ENCODE peak calls at places on chromosomes 1 and 21, in ten cellular contexts. J is right cardiac atrium; X is ureter; H is HTR-8/SVneo; P is activated T-helper 2 cell treated with anti-CD3 and anti-CD28 coated beads, Interferon-gamma antibody, Interleukin-2, Interleukin-4, amounts not matched to agents 10 μg/mL and 5 μg/mL and 100 μg/mL, durations not matched to agents 14 hours and 24 hours and 36 hours; C is EL; Z is SHP77; F is skeletal muscle cell; G is GM06990; V is iPS-NIHi11. A is an unnamed sample.

GRCh38 chr1:39886757-39887231 is 3.5 kb upstream of the TRIT1 start:
- DNase-seq in J (no peak), V (no peak), P (no peak), H (no peak), G (no peak), Z (no peak), X (no peak), F (no peak), C (no peak), A (no peak)

GRCh38 chr1:220249522-220249921 is 22.7 kb downstream of the RAB3GAP2 start:
- DNase-seq in C (no peak), P (no peak), J (no peak), H (no peak), V (no peak), F (no peak), X (no peak), G (no peak), Z (no peak), A (no peak)

GRCh38 chr1:70169018-70169839 is 36.1 kb downstream of the LRRC40 start:
- DNase-seq in F (no peak), X (no peak), Z (no peak), P (no peak), J (no peak), C (no peak), H (no peak), V (no peak), G (no peak), A (no peak)

GRCh38 chr1:48033495-48034050 is 36.4 kb upstream of the TRABD2B start:
- DNase-seq in J (no peak), X (no peak), V (no peak), G (no peak), F (no peak), P (no peak), H (no peak), Z (no peak), C (no peak), A (no peak)

GRCh38 chr1:198943484-198943883 is 304.6 kb downstream of the PTPRC start:
- DNase-seq in P (no peak), F (no peak), H (no peak), C (no peak), V (no peak), G (no peak), X (no peak), J (no peak), Z (no peak), A (no peak)

GRCh38 chr1:119160435-119160834 is 20.0 kb upstream of the WARS2 start:
- DNase-seq in X (no peak), V (no peak), Z (no peak), G (no peak), P (no peak), F (peak), H (no peak), C (no peak), J (no peak), A (no peak)

GRCh38 chr1:182762536-182762935 is 27.0 kb upstream of the NPL start:
- DNase-seq in C (no peak), F (no peak), Z (no peak), J (no peak), H (no peak), X (no peak), G (no peak), P (no peak), V (no peak), A (no peak)

GRCh38 chr21:31556662-31557061 is 102.8 kb upstream of the SOD1 start:
- DNase-seq in C (no peak), Z (no peak), J (no peak), H (no peak), P (no peak), F (no peak), X (no peak), V (no peak), G (no peak), A (no peak)

GRCh38 chr1:177181280-177181630 is 10.5 kb downstream of the BRINP2 start:
- DNase-seq in X (no peak), G (no peak), F (no peak), J (peak), P (no peak), V (peak), C (no peak), H (no peak), Z (no peak), A (no peak)

GRCh38 chr21:44985441-44986401 is 45.9 kb downstream of the SLX9 start:
- DNase-seq in V (no peak), X (no peak), C (no peak), Z (no peak), P (no peak), F (no peak), G (no peak), H (no peak), J (peak), A (no peak)

GRCh38 chr1:5979536-5980313 is 12.5 kb downstream of the NPHP4 start:
- DNase-seq in P (no peak), G (no peak), J (no peak), C (no peak), Z (no peak), V (no peak), H (no peak), X (no peak), F (no peak), A (no peak)

GRCh38 chr1:111804736-111805135 is 49.0 kb downstream of the DDX20 start:
- DNase-seq in H (no peak), J (no peak), G (no peak), C (no peak), F (no peak), Z (peak), X (no peak), P (no peak), V (no peak), A (no peak)

GRCh38 chr1:160808289-160808688 is 12.3 kb downstream of the LY9 start:
- DNase-seq in F (no peak), X (no peak), H (no peak), Z (no peak), P (no peak), C (no peak), J (no peak), G (no peak), V (no peak), A (no peak)

A was measured in GM13977.